ENCODE peak calls at places on chromosomes 13 and 19, in six cellular contexts. T, A, L, R, K and Y are unnamed samples.

GRCh38 chr13:66313408-66313807 is 916.7 kb downstream of the PCDH9 start:
- DNase-seq in T (no peak), R (peak; percentile 7), A (no peak), K (no peak), L (no peak), Y (no peak)

GRCh38 chr19:15644066-15644741 is 3.5 kb downstream of the CYP4F3 start:
- DNase-seq in A (no peak), T (no peak), L (no peak), K (no peak), R (no peak), Y (no peak)

GRCh38 chr13:35851238-35851814 is 279.9 kb downstream of the DCLK1 start:
- DNase-seq in L (no peak), T (no peak), R (no peak), A (no peak), K (no peak), Y (no peak)

GRCh38 chr19:15701757-15702589 is 25.9 kb upstream of the OR10H2 start:
- DNase-seq in K (no peak), L (peak; percentile 68), A (no peak), R (no peak), T (no peak), Y (no peak)

GRCh38 chr13:34748078-34748477 is 194.0 kb upstream of the NBEA start:
- DNase-seq in K (no peak), L (no peak), A (peak; percentile 50), T (peak; percentile 78), R (no peak), Y (no peak)

GRCh38 chr13:96460571-96460970 is 370.7 kb downstream of the HS6ST3 start:
- DNase-seq in A (peak; percentile 32), K (no peak), L (no peak), R (no peak), T (no peak), Y (no peak)

GRCh38 chr19:6457958-6458694 is 1.5 kb downstream of the SLC25A23 start:
- DNase-seq in R (no peak), K (no peak), A (no peak), L (no peak), T (no peak), Y (no peak)

GRCh38 chr13:52713894-52714293 is 25.7 kb downstream of the CNMD start:
- DNase-seq in K (peak; percentile 66), R (peak; percentile 54), T (no peak), A (peak; percentile 7), L (no peak), Y (peak; percentile 26)

GRCh38 chr19:10984166-10984735 is 23.4 kb downstream of the SMARCA4 start:
- DNase-seq in A (no peak), L (no peak), R (no peak), K (peak; percentile 34), T (no peak), Y (no peak)

GRCh38 chr19:10976200-10976892 is 15.5 kb downstream of the SMARCA4 start:
- DNase-seq in A (no peak), K (no peak), T (no peak), L (peak; percentile 66), R (no peak), Y (no peak)

GRCh38 chr19:10977773-10978155 is 16.9 kb downstream of the SMARCA4 start:
- DNase-seq in K (no peak), R (no peak), T (no peak), L (peak; percentile 28), A (no peak), Y (no peak)

GRCh38 chr19:10981496-10981895 is 20.7 kb downstream of the SMARCA4 start:
- DNase-seq in T (no peak), R (no peak), K (no peak), A (no peak), L (no peak), Y (no peak)

DNA sequence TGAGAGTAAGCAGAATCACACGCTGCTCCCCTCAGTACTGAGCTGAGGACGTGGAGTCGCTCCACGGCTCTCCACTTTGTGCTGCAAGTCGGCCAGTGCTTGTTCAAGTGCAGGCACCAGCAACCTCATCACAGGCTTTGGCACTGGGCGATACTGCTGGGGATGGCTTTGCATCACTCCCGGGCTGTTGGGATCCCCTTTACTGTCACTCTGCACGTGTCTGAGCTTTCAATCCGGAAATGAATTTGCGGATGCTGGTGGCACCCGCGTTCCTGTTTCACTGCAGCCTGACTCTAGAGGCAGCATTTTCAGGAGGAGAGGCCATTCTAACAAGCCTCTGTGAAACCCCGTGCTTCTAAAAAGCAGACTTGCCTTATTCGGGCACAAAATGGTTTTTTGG is 19.1 kb downstream of the SMARCA4 start:
- DNase-seq in R (no peak), K (peak; percentile 45), L (peak; percentile 34), A (no peak), T (no peak), Y (no peak)
- H3K4me1 ChIP-seq in R (no peaks in the 10 kb centered on the region), K (peaks cover 14% of the 10 kb centered on the region), L (no peaks in the 10 kb centered on the region), A (peaks cover 26% of the 10 kb centered on the region), T (peaks cover 7% of the 10 kb centered on the region), Y (peaks cover 21% of the 10 kb centered on the region)

GRCh38 chr19:45403272-45403671 is 1.6 kb downstream of the PPP1R13L start:
- DNase-seq in R (no peak), L (no peak), K (no peak), T (no peak), A (no peak), Y (no peak)
- TF ChIP-seq POLR2A in R (no peak), L (no peak), K (no peak), T (no peak), A (no peak), Y (no peak)

DNA sequence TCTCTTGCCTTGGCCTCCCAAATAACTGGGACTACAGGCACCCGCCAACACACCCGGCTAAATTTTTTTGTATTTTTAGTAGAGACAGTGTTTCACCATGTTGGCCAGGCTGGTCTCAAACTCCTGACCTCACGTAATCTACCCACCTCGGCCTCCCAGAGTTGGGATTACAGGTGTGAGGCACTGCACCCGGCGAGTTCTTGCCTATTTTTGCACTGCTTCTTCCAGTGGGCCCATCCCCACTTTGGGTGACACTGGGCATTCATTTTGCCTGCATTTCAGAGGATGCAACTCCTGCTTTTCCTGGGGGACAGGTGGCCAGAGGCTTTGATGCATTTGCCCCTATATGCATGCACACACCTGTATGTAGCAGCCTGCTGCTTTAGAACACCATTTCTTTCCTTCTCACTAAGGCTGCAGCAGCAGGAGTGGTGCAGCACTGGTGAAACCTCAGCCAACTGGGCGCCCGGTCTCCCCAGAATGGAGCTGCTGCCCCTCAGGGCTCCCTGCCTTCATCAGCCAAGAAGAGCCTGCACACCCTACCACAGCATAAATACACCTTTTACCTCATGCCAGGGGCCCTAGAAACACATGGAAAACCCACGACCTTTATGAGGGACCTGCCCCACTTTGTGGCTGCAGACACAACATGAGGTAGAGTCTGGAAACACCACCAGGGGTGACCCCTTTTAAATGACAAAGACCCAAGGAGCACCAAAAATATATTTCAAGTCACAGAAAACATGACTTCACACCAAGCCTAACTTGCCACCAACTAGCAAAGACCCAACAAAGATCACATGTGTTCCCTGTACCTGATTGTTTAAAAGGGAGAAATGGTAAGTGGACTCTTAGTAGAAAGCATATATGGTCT is 36.8 kb upstream of the POP4 start:
- DNase-seq in L (no peak), T (no peak), K (no peak), R (no peak), A (no peak), Y (no peak)
- H3K27me3 ChIP-seq in L (no peaks in the 10 kb centered on the region), T (no peaks in the 10 kb centered on the region), K (peaks cover 3% of the 10 kb centered on the region), R (peaks cover 16% of the 10 kb centered on the region), A (no peaks in the 10 kb centered on the region), Y (no peaks in the 10 kb centered on the region)

DNA sequence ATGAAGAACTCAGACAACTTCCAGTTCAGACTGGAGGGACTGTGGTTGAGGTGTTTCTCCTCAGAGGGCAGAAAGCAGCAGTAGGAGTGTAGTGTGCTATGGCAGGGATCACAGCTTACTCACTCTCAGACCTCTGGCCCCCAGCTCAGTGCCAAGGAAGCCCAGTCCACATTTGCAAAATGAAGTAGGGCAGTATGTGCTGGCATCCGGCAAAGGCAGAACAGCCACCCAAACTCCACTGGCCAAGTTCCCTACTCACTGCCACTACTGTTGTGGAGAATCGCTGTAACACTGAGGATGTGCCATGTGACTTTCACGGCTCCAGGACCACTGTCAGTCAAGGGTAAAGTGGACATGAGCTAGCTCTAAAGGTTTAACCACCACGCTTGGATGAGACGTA is 66.9 kb upstream of the SLC15A1 start:
- DNase-seq in A (no peak), L (no peak), K (no peak), R (no peak), T (no peak), Y (no peak)
- H3K4me1 ChIP-seq in A (peaks cover 37% of the 10 kb centered on the region), L (no peaks in the 10 kb centered on the region), K (peaks cover 10% of the 10 kb centered on the region), R (no peaks in the 10 kb centered on the region), T (peaks cover 24% of the 10 kb centered on the region), Y (no peaks in the 10 kb centered on the region)

GRCh38 chr13:38349386-38350113 is at the start of gene UFM1:
- DNase-seq in A (peak; percentile 93), R (peak; percentile 85), K (peak; percentile 94), T (peak; percentile 96), L (peak; percentile 92), Y (peak; percentile 85)
- TF ChIP-seq POLR2A in A (peak; percentile 97), R (peak; percentile 17), K (peak; percentile 36), T (peak; percentile 83), L (peak; percentile 76), Y (peak; percentile 65)

GRCh38 chr13:111993701-111994100 is 73.2 kb upstream of the SOX1 start:
- DNase-seq in T (no peak), A (no peak), L (no peak), K (no peak), R (no peak), Y (no peak)
- H3K27me3 ChIP-seq in T (no peaks in the 10 kb centered on the region), A (no peaks in the 10 kb centered on the region), L (no peaks in the 10 kb centered on the region), K (peaks cover 5% of the 10 kb centered on the region), R (no peaks in the 10 kb centered on the region), Y (no peaks in the 10 kb centered on the region)

DNA sequence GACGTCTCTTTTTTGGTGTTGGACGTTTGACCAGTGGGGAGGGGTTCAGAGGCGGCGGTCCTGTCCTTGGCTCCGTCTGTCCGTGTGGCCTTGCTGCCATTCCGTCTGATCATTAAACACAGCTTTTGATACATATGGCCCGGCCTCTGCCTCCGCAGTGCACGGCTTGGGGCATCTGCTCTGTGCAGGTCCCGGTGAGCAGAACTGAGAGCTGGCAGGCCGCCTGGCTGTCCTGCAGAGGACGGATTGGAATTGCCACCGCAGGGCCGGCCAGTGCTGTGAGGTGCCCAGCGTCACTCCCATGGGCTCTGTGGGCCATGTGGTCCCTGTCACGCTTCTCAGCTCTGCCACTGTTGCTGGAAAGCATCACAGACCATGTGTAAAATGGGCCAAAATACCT is 5.4 kb upstream of the TMPRSS9 start:
- DNase-seq in R (no peak), T (no peak), K (no peak), A (no peak), L (no peak), Y (no peak)
- H3K4me1 ChIP-seq in R (no peaks in the 10 kb centered on the region), T (no peaks in the 10 kb centered on the region), K (no peaks in the 10 kb centered on the region), A (no peaks in the 10 kb centered on the region), L (no peaks in the 10 kb centered on the region), Y (no peaks in the 10 kb centered on the region)

GRCh38 chr19:3762501-3763459 is at the start of gene MRPL54:
- DNase-seq in L (peak; percentile 99), R (peak; percentile 96), K (peak; percentile 100), T (peak; percentile 100), A (peak; percentile 99), Y (peak; percentile 98)
- TF ChIP-seq POLR2A in L (peak; percentile 86), R (peak; percentile 8), K (peak; percentile 54), T (peak; percentile 74), A (peak; percentile 93), Y (peak; percentile 68)